ENCODE peak calls at places on chromosomes 3 and 15, in five cellular contexts. U is left lung, J is GM12865, C is psoas muscle, G is pancreas. Y is an unnamed sample.

GRCh38 chr15:99474041-99474906 is 91.5 kb upstream of the MEF2A start:
- DNase-seq in U (peak; percentile 74), J (no peak), G (no peak), C (peak; percentile 86), Y (no peak)

GRCh38 chr15:75420698-75421097 is 30.8 kb downstream of the SIN3A start:
- DNase-seq in U (no peak), C (no peak), G (no peak), J (no peak), Y (no peak)

GRCh38 chr15:31016446-31016915 is 25.1 kb upstream of the MTMR10 start:
- DNase-seq in J (no peak), U (no peak), C (no peak), G (no peak), Y (no peak)

GRCh38 chr15:90322531-90322930 is 29.6 kb upstream of the ZNF774 start:
- DNase-seq in C (no peak), J (no peak), U (no peak), G (peak; percentile 24), Y (no peak)

GRCh38 chr15:91974321-91974720 is 120.8 kb downstream of the SLCO3A1 start:
- DNase-seq in U (no peak), G (no peak), C (no peak), J (no peak), Y (no peak)

GRCh38 chr3:16316396-16316795 is 51.4 kb downstream of the OXNAD1 start:
- DNase-seq in C (no peak), J (no peak), G (no peak), U (no peak), Y (no peak)

GRCh38 chr15:75306188-75306587 is 23.6 kb downstream of the GOLGA6D start:
- DNase-seq in U (no peak), G (no peak), C (no peak), J (no peak), Y (no peak)

GRCh38 chr3:142595581-142595950 is 627 bp upstream of the PLS1 start:
- DNase-seq in C (no peak), U (no peak), G (no peak), J (peak; percentile 9), Y (no peak)

GRCh38 chr3:39222939-39223338 is 30.5 kb upstream of the XIRP1 start:
- DNase-seq in C (no peak), J (no peak), G (no peak), U (no peak), Y (no peak)

GRCh38 chr15:89093509-89093908 is 5.3 kb downstream of the ABHD2 start:
- DNase-seq in J (no peak), C (no peak), U (no peak), G (no peak), Y (no peak)

GRCh38 chr3:156037356-156037755 is 83.0 kb upstream of the KCNAB1 start:
- DNase-seq in U (no peak), J (no peak), G (no peak), C (no peak), Y (no peak)

GRCh38 chr3:185824051-185824466 is 783 bp downstream of the IGF2BP2 start:
- DNase-seq in J (no peak), G (peak; percentile 36), C (no peak), U (peak; percentile 37), Y (no peak)

GRCh38 chr15:99682455-99682854 is 50.8 kb downstream of the LYSMD4 start:
- DNase-seq in U (no peak), J (no peak), C (no peak), G (no peak), Y (no peak)

GRCh38 chr15:89936051-89936792 is 23.5 kb upstream of the ARPIN start:
- DNase-seq in C (no peak), U (no peak), G (no peak), J (no peak), Y (no peak)

GRCh38 chr3:89795506-89795905 is 688.1 kb downstream of the EPHA3 start:
- DNase-seq in C (no peak), U (no peak), J (no peak), G (no peak), Y (no peak)

GRCh38 chr3:190088890-190089289 is 31.8 kb downstream of the P3H2 start:
- DNase-seq in G (no peak), C (no peak), U (no peak), J (no peak), Y (no peak)

GRCh38 chr3:13420817-13421755 is 964 bp upstream of the NUP210 start:
- DNase-seq in G (no peak), J (peak; percentile 87), U (peak; percentile 67), C (peak; percentile 48), Y (no peak)

GRCh38 chr3:169668081-169668956 is 4.8 kb upstream of the MECOM start:
- DNase-seq in U (peak; percentile 40), G (peak; percentile 57), J (peak; percentile 16), C (peak; percentile 62), Y (no peak)

GRCh38 chr15:48021336-48022086 is 99.3 kb upstream of the SLC24A5 start:
- DNase-seq in C (no peak), G (no peak), J (no peak), U (no peak), Y (no peak)

GRCh38 chr3:18538463-18538862 is 113.3 kb upstream of the SATB1 start:
- DNase-seq in G (no peak), C (no peak), J (no peak), U (no peak), Y (no peak)

GRCh38 chr15:66965201-66965900 is 100.1 kb upstream of the SMAD3 start:
- DNase-seq in U (no peak), G (no peak), J (no peak), C (no peak), Y (no peak)

GRCh38 chr3:42843730-42844713 is 31.7 kb downstream of the CYP8B1 start:
- DNase-seq in J (no peak), G (no peak), C (peak; percentile 57), U (no peak), Y (no peak)
- H3K4me3 ChIP-seq in J (no peak overlapping the region), G (no peak overlapping the region), C (no peak overlapping the region), U (no peak overlapping the region), Y (no peak overlapping the region)

GRCh38 chr3:123446610-123447109 is 2.2 kb downstream of the ADCY5 start:
- DNase-seq in J (no peak), C (no peak), G (no peak), U (no peak), Y (no peak)

GRCh38 chr3:123447416-123447748 is 1.5 kb downstream of the ADCY5 start:
- DNase-seq in J (no peak), C (no peak), U (no peak), G (no peak), Y (no peak)

GRCh38 chr3:123448503-123449091 is at the start of gene ADCY5:
- DNase-seq in U (no peak), J (no peak), C (peak; percentile 56), G (no peak), Y (no peak)

GRCh38 chr3:123449092-123449985 is 449 bp upstream of the ADCY5 start:
- DNase-seq in J (no peak), U (no peak), C (peak; percentile 57), G (no peak), Y (peak; percentile 35)

GRCh38 chr3:123447749-123448502 is 964 bp downstream of the ADCY5 start:
- DNase-seq in G (no peak), J (no peak), U (no peak), C (peak; percentile 59), Y (no peak)
- H3K4me3 ChIP-seq in G (peak overlapping the region; percentile 72), J (no peak overlapping the region), U (peak overlapping the region; percentile 52), C (peak overlapping the region; percentile 72), Y (peak overlapping the region; percentile 67)

GRCh38 chr3:49859576-49860305 is 3.4 kb upstream of the TRAIP start:
- DNase-seq in U (no peak), J (no peak), C (no peak), G (no peak), Y (no peak)

GRCh38 chr3:49856181-49857005 is at the start of gene TRAIP:
- DNase-seq in J (peak; percentile 96), C (peak; percentile 97), U (peak; percentile 93), G (peak; percentile 92), Y (peak; percentile 90)

DNA sequence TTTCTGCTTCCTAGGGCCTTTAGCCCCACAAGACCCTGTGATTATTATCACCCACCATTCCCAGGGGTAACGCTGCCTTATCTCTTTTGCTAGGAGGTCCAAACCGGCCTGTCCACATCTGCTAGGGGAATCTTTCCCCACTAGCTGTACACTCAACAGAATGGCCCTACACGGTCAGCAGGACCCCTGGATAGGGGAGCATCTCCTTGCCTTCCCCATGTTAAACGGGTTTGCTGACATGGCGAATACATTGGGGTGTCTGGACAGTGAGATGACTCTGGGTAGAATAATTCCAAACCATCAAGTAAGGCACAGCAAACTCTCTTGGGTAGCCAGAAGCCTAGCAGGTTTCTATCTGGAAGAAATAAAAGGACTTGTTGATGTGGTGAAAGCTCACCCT is 702 bp downstream of the TRAIP start:
- DNase-seq in G (no peak), U (no peak), C (no peak), J (no peak), Y (no peak)
- H3K4me3 ChIP-seq in G (peak overlapping the region; percentile 73), U (peak overlapping the region; percentile 51), C (peak overlapping the region; percentile 79), J (peak overlapping the region; percentile 78), Y (no peak overlapping the region)

DNA sequence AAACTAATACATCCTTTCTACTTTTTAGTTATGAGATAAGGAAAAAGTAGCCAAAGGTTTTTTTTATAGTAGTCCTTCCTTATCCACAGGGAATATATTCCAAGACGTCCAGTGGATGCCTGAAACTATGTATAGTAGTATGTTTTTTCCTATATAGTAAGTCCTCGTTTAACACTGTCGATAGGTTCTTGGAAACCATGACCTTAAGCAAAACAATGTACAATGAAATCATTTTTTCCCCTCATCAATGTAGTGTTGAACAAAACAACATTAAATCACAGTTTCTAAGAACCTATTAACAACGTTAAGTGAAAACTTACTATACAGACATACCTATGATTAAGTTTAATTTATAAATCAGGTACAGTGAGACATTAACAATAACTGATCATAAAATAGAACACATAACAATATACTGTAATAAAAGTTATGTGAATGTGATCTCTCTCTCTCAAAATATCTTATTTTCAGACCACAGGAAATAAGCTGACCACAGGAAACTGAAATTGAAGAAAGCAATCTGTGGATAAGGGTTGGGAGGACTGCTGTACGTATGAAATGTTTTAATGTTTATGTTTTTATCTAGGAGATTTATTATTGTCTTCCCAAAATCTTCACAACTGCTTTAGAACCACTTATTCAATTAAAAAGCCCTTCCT is 20.6 kb downstream of the COPS2 start:
- DNase-seq in C (no peak), U (no peak), G (no peak), J (no peak), Y (no peak)
- H3K4me3 ChIP-seq in C (no peak overlapping the region), U (no peak overlapping the region), G (no peak overlapping the region), J (no peak overlapping the region), Y (no peak overlapping the region)

GRCh38 chr3:84987709-84988504 is 29.1 kb downstream of the CADM2 start:
- DNase-seq in G (no peak), U (no peak), C (no peak), J (no peak), Y (no peak)

GRCh38 chr3:84984429-84984828 is 25.6 kb downstream of the CADM2 start:
- DNase-seq in C (no peak), U (no peak), J (no peak), G (no peak), Y (no peak)

GRCh38 chr3:84985795-84986194 is 27.0 kb downstream of the CADM2 start:
- DNase-seq in C (no peak), G (no peak), J (no peak), U (no peak), Y (no peak)

GRCh38 chr3:84983490-84983889 is 24.7 kb downstream of the CADM2 start:
- DNase-seq in G (no peak), J (no peak), C (no peak), U (no peak), Y (no peak)

GRCh38 chr3:84989102-84989501 is 30.3 kb downstream of the CADM2 start:
- DNase-seq in J (no peak), G (no peak), C (no peak), U (no peak), Y (no peak)
- H3K4me3 ChIP-seq in J (no peak overlapping the region), G (no peak overlapping the region), C (no peak overlapping the region), U (no peak overlapping the region), Y (no peak overlapping the region)

GRCh38 chr15:71106802-71107500 is 8.3 kb upstream of the THSD4 start:
- DNase-seq in C (no peak), J (peak; percentile 65), G (no peak), U (no peak), Y (no peak)
- H3K4me3 ChIP-seq in C (no peak overlapping the region), J (no peak overlapping the region), G (no peak overlapping the region), U (no peak overlapping the region), Y (no peak overlapping the region)